ENCODE peak calls at places on chromosome 22, in ten cellular contexts. Y, L, K, N, I, P, F, E, B and Q are unnamed samples.

GRCh38 chr22:29041408-29041807 is 20.2 kb downstream of the C22orf31 start:
- DNase-seq in B (no peak), Y (no peak), L (no peak), P (no peak), E (no peak), K (no peak), N (no peak), F (no peak), I (no peak), Q (no peak)

GRCh38 chr22:33018232-33018864 is 39.8 kb downstream of the SYN3 start:
- DNase-seq in I (peak), L (peak), K (no peak), B (peak), F (no peak), E (peak), P (peak), N (peak), Y (peak), Q (peak)

GRCh38 chr22:48334971-48335370 is 1492.7 kb downstream of the BRD1 start:
- DNase-seq in F (no peak), B (no peak), L (no peak), N (no peak), P (no peak), Y (no peak), E (no peak), K (no peak), I (no peak), Q (no peak)

GRCh38 chr22:46280999-46281623 is 13.3 kb downstream of the TTC38 start:
- DNase-seq in K (peak), L (peak), I (no peak), Y (no peak), E (no peak), B (no peak), P (no peak), N (no peak), F (no peak), Q (no peak)

GRCh38 chr22:21051836-21052400 is 6.2 kb downstream of the LRRC74B start:
- DNase-seq in N (no peak), B (peak), L (no peak), Y (no peak), P (no peak), I (no peak), F (no peak), K (peak), E (no peak), Q (no peak)

GRCh38 chr22:35310556-35311550 is 11.2 kb downstream of the TOM1 start:
- DNase-seq in F (no peak), E (peak), N (no peak), Y (no peak), K (peak), I (no peak), B (no peak), P (no peak), L (peak), Q (no peak)

GRCh38 chr22:29799217-29799680 is 32.1 kb downstream of the UQCR10 start:
- DNase-seq in E (peak), N (peak), Y (peak), I (peak), P (peak), L (peak), F (peak), K (peak), B (peak), Q (peak)

GRCh38 chr22:24435861-24436351 is 8.5 kb downstream of the ADORA2A start:
- DNase-seq in B (no peak), P (no peak), F (no peak), L (no peak), K (peak), N (no peak), E (peak), I (no peak), Y (no peak), Q (peak)

GRCh38 chr22:27099896-27100295 is 442.5 kb downstream of the MIAT start:
- DNase-seq in F (no peak), E (no peak), P (no peak), B (no peak), N (no peak), K (no peak), Y (no peak), L (no peak), I (no peak), Q (no peak)

GRCh38 chr22:46363611-46364321 is 28.3 kb downstream of the TRMU start:
- DNase-seq in L (no peak), Y (no peak), K (peak), F (no peak), E (no peak), B (no peak), I (no peak), N (no peak), P (no peak), Q (peak)

GRCh38 chr22:33386270-33386669 is 328.1 kb upstream of the SYN3 start:
- DNase-seq in L (no peak), I (no peak), P (no peak), N (no peak), E (no peak), K (no peak), B (no peak), F (no peak), Y (no peak), Q (no peak)

GRCh38 chr22:47345025-47345424 is 582.6 kb downstream of the TBC1D22A start:
- DNase-seq in E (peak), Y (no peak), N (no peak), I (no peak), L (no peak), P (no peak), F (no peak), B (no peak), K (peak), Q (no peak)

GRCh38 chr22:30221121-30221992 is 25.2 kb downstream of the LIF start:
- DNase-seq in B (no peak), E (no peak), L (peak), Y (no peak), N (no peak), I (no peak), F (no peak), K (peak), P (no peak), Q (no peak)

GRCh38 chr22:32327066-32327465 is 30.6 kb upstream of the RFPL3 start:
- DNase-seq in F (no peak), L (no peak), P (no peak), N (no peak), K (no peak), Y (no peak), I (no peak), E (peak), B (no peak), Q (no peak)

GRCh38 chr22:29152045-29152380 is 53.7 kb upstream of the EMID1 start:
- DNase-seq in K (no peak), B (no peak), E (no peak), I (no peak), Y (no peak), F (no peak), N (no peak), L (no peak), P (no peak), Q (no peak)

GRCh38 chr22:40300884-40301672 is 45.2 kb upstream of the ADSL start:
- DNase-seq in F (no peak), N (no peak), B (no peak), P (no peak), Y (no peak), L (no peak), E (no peak), I (no peak), K (no peak), Q (no peak)

GRCh38 chr22:37465721-37466120 is 20.5 kb downstream of the MFNG start:
- DNase-seq in I (no peak), F (no peak), E (no peak), N (no peak), L (no peak), B (no peak), K (no peak), Y (no peak), P (no peak), Q (no peak)

GRCh38 chr22:44879301-44879680 is 126.9 kb downstream of the ARHGAP8 start:
- DNase-seq in N (no peak), E (no peak), I (no peak), L (no peak), F (no peak), K (peak), Y (no peak), B (no peak), P (no peak), Q (no peak)

GRCh38 chr22:38935023-38935422 is 22.4 kb upstream of the APOBEC3A start:
- DNase-seq in F (no peak), I (no peak), L (peak), B (no peak), P (no peak), N (peak), E (peak), K (no peak), Y (peak), Q (peak)

GRCh38 chr22:41512421-41513194 is 31.7 kb downstream of the POLR3H start:
- DNase-seq in N (peak), P (no peak), L (no peak), B (peak), I (peak), F (no peak), K (no peak), Y (peak), E (peak), Q (no peak)

GRCh38 chr22:46070215-46070721 is 80.1 kb upstream of the PPARA start:
- DNase-seq in I (no peak), F (no peak), L (peak), P (peak), N (no peak), K (peak), B (peak), Y (peak), E (peak), Q (peak)

GRCh38 chr22:44103735-44104134 is 77.0 kb upstream of the PARVG start:
- DNase-seq in K (peak), E (no peak), B (no peak), P (no peak), F (no peak), N (no peak), I (no peak), Y (no peak), L (no peak), Q (peak)

GRCh38 chr22:37079668-37080171 is 28.2 kb downstream of the KCTD17 start:
- DNase-seq in E (no peak), B (no peak), Y (no peak), K (peak), L (peak), F (no peak), P (no peak), N (no peak), I (no peak), Q (no peak)

GRCh38 chr22:38513063-38513462 is 7.0 kb upstream of the DDX17 start:
- DNase-seq in E (no peak), F (no peak), N (no peak), P (no peak), Y (no peak), I (no peak), K (peak), L (peak), B (no peak), Q (no peak)

GRCh38 chr22:30943368-30943767 is 25.2 kb downstream of the MORC2 start:
- DNase-seq in P (no peak), F (no peak), I (no peak), L (no peak), E (no peak), Y (no peak), B (no peak), K (no peak), N (no peak), Q (no peak)

GRCh38 chr22:36770946-36771340 is 5.0 kb downstream of the IFT27 start:
- DNase-seq in P (no peak), I (no peak), E (no peak), F (no peak), K (peak), N (no peak), Y (no peak), L (no peak), B (no peak), Q (no peak)

GRCh38 chr22:39362932-39363331 is 13.1 kb downstream of the SYNGR1 start:
- DNase-seq in K (no peak), E (no peak), B (no peak), N (no peak), P (no peak), I (no peak), F (no peak), Y (no peak), L (no peak), Q (no peak)

GRCh38 chr22:45239378-45240136 is 1.1 kb downstream of the KIAA0930 start:
- DNase-seq in Y (no peak), P (no peak), K (peak), L (no peak), F (no peak), E (no peak), N (no peak), B (no peak), I (no peak), Q (no peak)

GRCh38 chr22:24433868-24434471 is 6.6 kb downstream of the ADORA2A start:
- DNase-seq in B (no peak), L (peak), F (no peak), Y (no peak), P (peak), N (no peak), I (no peak), K (peak), E (peak), Q (no peak)

DNA sequence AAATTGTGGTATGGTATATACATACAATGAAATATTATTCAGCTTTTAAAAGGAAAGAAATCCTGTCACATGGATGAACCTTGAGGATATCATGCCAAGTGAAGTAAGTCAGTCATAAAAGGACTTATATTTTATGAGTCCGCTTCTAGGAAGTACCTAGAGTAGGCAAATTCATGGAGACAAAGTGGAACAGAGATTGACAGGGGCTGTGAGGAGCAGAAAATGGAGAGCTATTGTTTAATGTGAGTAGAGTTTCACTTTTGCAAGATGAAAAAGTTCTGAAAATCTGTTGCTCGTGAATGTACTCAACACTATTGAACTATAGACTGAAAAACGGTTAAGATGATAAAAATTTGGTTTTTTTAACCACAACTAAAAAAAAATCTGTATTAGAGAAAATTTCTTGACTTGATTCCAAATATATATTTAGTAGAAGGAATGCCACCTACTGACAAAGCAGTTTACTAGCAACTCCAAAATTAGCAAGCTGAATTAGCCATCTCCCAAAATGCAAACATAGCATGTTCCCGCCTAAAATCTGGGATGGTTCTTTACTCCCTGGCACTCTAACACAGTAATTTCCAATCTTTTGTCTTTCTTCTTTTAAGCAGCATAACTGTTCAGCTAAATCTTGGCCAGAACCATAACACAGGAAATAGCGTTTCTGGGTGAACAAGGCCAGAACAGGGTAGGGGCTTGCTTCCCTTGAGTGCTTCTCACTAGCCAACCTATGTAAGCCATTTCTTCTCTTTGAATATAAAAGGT is 1.5 kb downstream of the UFD1 start:
- DNase-seq in N (no peak), F (no peak), K (no peak), P (no peak), Y (no peak), L (no peak), B (no peak), E (peak), I (no peak), Q (no peak)
- TF ChIP-seq CTCF in N (no peak), F (no peak), K (no peak), P (no peak), Y (peak), L (no peak), B (no peak), E (peak), I (no peak), Q (no peak)

GRCh38 chr22:50584106-50585096 is 1.8 kb upstream of the CHKB start:
- DNase-seq in I (no peak), P (no peak), N (no peak), E (no peak), Y (no peak), K (peak), B (no peak), F (no peak), L (no peak), Q (peak)

GRCh38 chr22:50581950-50582561 is 593 bp downstream of the CHKB start:
- DNase-seq in K (no peak), B (no peak), P (no peak), N (no peak), L (peak), Y (no peak), I (no peak), E (peak), F (no peak), Q (no peak)

GRCh38 chr22:50583294-50583865 is 731 bp upstream of the CHKB start:
- DNase-seq in L (no peak), K (peak), F (no peak), B (no peak), I (no peak), P (no peak), Y (no peak), N (no peak), E (no peak), Q (no peak)

GRCh38 chr22:50581031-50581949 is 1.4 kb downstream of the CHKB start:
- DNase-seq in P (no peak), F (no peak), N (no peak), K (peak), E (no peak), Y (no peak), L (no peak), B (no peak), I (no peak), Q (no peak)

GRCh38 chr22:50582562-50583293 is at the start of gene CHKB:
- DNase-seq in Y (peak), B (peak), E (peak), K (peak), L (peak), P (peak), F (peak), N (peak), I (peak), Q (peak)
- TF ChIP-seq POLR2A in Y (peak), B (peak), E (peak), K (no peak), L (peak), P (peak), F (no peak), N (peak), I (peak), Q (peak)

GRCh38 chr22:49670610-49671330 is 156.9 kb downstream of the BRD1 start:
- DNase-seq in L (peak), F (no peak), E (no peak), B (no peak), K (peak), P (no peak), Y (no peak), I (no peak), N (no peak), Q (no peak)
- H3K4me3 ChIP-seq in L (peak), F (peak), E (no peak), B (no peak), K (peak), P (no peak), Y (peak), I (no peak), N (peak), Q (peak)

GRCh38 chr22:17097701-17098100 is 12.9 kb downstream of the IL17RA start:
- DNase-seq in L (no peak), N (no peak), E (peak), B (no peak), K (peak), I (no peak), Y (no peak), P (no peak), F (no peak), Q (no peak)

GRCh38 chr22:17097062-17097461 is 12.3 kb downstream of the IL17RA start:
- DNase-seq in P (no peak), N (no peak), L (no peak), K (peak), I (no peak), B (no peak), E (peak), Y (no peak), F (no peak), Q (no peak)

GRCh38 chr22:17093081-17093480 is 8.3 kb downstream of the IL17RA start:
- DNase-seq in P (no peak), N (no peak), Y (no peak), I (no peak), K (no peak), L (no peak), E (peak), B (no peak), F (no peak), Q (no peak)

GRCh38 chr22:17096095-17096494 is 11.3 kb downstream of the IL17RA start:
- DNase-seq in I (no peak), B (no peak), K (no peak), L (no peak), F (no peak), N (no peak), Y (no peak), P (no peak), E (peak), Q (no peak)

GRCh38 chr22:17095538-17095937 is 10.7 kb downstream of the IL17RA start:
- DNase-seq in P (no peak), E (peak), K (peak), N (no peak), F (no peak), B (no peak), I (no peak), L (no peak), Y (no peak), Q (no peak)
- TF ChIP-seq CTCF in P (no peak), E (no peak), K (no peak), N (no peak), F (no peak), B (no peak), I (peak), L (no peak), Y (no peak), Q (no peak)

GRCh38 chr22:42884616-42885375 is 27.7 kb upstream of the ARFGAP3 start:
- DNase-seq in F (no peak), N (no peak), P (no peak), I (no peak), E (no peak), B (no peak), K (no peak), Y (no peak), L (no peak), Q (no peak)
- TF ChIP-seq POLR2A in F (no peak), N (no peak), P (no peak), I (no peak), E (no peak), B (no peak), K (no peak), Y (no peak), L (no peak), Q (no peak)